ENCODE peak calls at places on chromosomes 12 and 14, in ten cellular contexts. One of them, this sample, is unnamed.

GRCh38 chr12:32549675-32550079 is 129.4 kb upstream of the DNM1L start:
- DNase-seq in AG09319: no peak
- DNase-seq in BE2C: no peak
- DNase-seq in HEK293T: no peak
- DNase-seq in activated naive CD4-positive, alpha-beta T cell treated with anti-CD3 and anti-CD28 coated beads, Interleukin-2, amount 50 U/mL, for 16 hours: no peak
- DNase-seq in suprapubic skin: no peak
- DNase-seq in PC-3: no peak
- DNase-seq in activated CD8-positive, alpha-beta memory T cell treated with anti-CD3 and anti-CD28 coated beads, Interleukin-2, amount 50 U/mL, for 4 hours: no peak
- DNase-seq in nucleus accumbens: peak
- DNase-seq in IMR-90: peak
- DNase-seq in this sample: no peak

GRCh38 chr14:30680036-30680435 is 57.9 kb downstream of the SCFD1 start:
- DNase-seq in AG09319: no peak
- DNase-seq in BE2C: no peak
- DNase-seq in HEK293T: no peak
- DNase-seq in activated naive CD4-positive, alpha-beta T cell treated with anti-CD3 and anti-CD28 coated beads, Interleukin-2, amount 50 U/mL, for 16 hours: no peak
- DNase-seq in suprapubic skin: no peak
- DNase-seq in PC-3: no peak
- DNase-seq in activated CD8-positive, alpha-beta memory T cell treated with anti-CD3 and anti-CD28 coated beads, Interleukin-2, amount 50 U/mL, for 4 hours: no peak
- DNase-seq in nucleus accumbens: no peak
- DNase-seq in IMR-90: no peak
- DNase-seq in this sample: no peak

GRCh38 chr12:70732287-70732686 is 95.1 kb upstream of the PTPRB start:
- DNase-seq in AG09319: no peak
- DNase-seq in BE2C: no peak
- DNase-seq in HEK293T: no peak
- DNase-seq in activated naive CD4-positive, alpha-beta T cell treated with anti-CD3 and anti-CD28 coated beads, Interleukin-2, amount 50 U/mL, for 16 hours: no peak
- DNase-seq in suprapubic skin: no peak
- DNase-seq in PC-3: no peak
- DNase-seq in activated CD8-positive, alpha-beta memory T cell treated with anti-CD3 and anti-CD28 coated beads, Interleukin-2, amount 50 U/mL, for 4 hours: no peak
- DNase-seq in nucleus accumbens: no peak
- DNase-seq in IMR-90: no peak
- DNase-seq in this sample: no peak

GRCh38 chr12:12979151-12979550 is 20.9 kb downstream of the HEBP1 start:
- DNase-seq in AG09319: no peak
- DNase-seq in BE2C: no peak
- DNase-seq in HEK293T: no peak
- DNase-seq in activated naive CD4-positive, alpha-beta T cell treated with anti-CD3 and anti-CD28 coated beads, Interleukin-2, amount 50 U/mL, for 16 hours: no peak
- DNase-seq in suprapubic skin: no peak
- DNase-seq in PC-3: no peak
- DNase-seq in activated CD8-positive, alpha-beta memory T cell treated with anti-CD3 and anti-CD28 coated beads, Interleukin-2, amount 50 U/mL, for 4 hours: no peak
- DNase-seq in nucleus accumbens: no peak
- DNase-seq in IMR-90: peak
- DNase-seq in this sample: no peak

GRCh38 chr12:130945793-130946492 is 7.8 kb upstream of the ADGRD1 start:
- DNase-seq in AG09319: peak
- DNase-seq in BE2C: no peak
- DNase-seq in HEK293T: no peak
- DNase-seq in activated naive CD4-positive, alpha-beta T cell treated with anti-CD3 and anti-CD28 coated beads, Interleukin-2, amount 50 U/mL, for 16 hours: no peak
- DNase-seq in suprapubic skin: no peak
- DNase-seq in PC-3: no peak
- DNase-seq in activated CD8-positive, alpha-beta memory T cell treated with anti-CD3 and anti-CD28 coated beads, Interleukin-2, amount 50 U/mL, for 4 hours: no peak
- DNase-seq in nucleus accumbens: no peak
- DNase-seq in IMR-90: no peak
- DNase-seq in this sample: no peak

GRCh38 chr12:51056242-51056641 is 8.1 kb downstream of the LETMD1 start:
- DNase-seq in AG09319: no peak
- DNase-seq in BE2C: no peak
- DNase-seq in HEK293T: no peak
- DNase-seq in activated naive CD4-positive, alpha-beta T cell treated with anti-CD3 and anti-CD28 coated beads, Interleukin-2, amount 50 U/mL, for 16 hours: no peak
- DNase-seq in suprapubic skin: no peak
- DNase-seq in PC-3: peak
- DNase-seq in activated CD8-positive, alpha-beta memory T cell treated with anti-CD3 and anti-CD28 coated beads, Interleukin-2, amount 50 U/mL, for 4 hours: no peak
- DNase-seq in nucleus accumbens: no peak
- DNase-seq in IMR-90: peak
- DNase-seq in this sample: peak

GRCh38 chr12:14283489-14284144 is 81.9 kb upstream of the ATF7IP start:
- DNase-seq in AG09319: no peak
- DNase-seq in BE2C: no peak
- DNase-seq in HEK293T: no peak
- DNase-seq in activated naive CD4-positive, alpha-beta T cell treated with anti-CD3 and anti-CD28 coated beads, Interleukin-2, amount 50 U/mL, for 16 hours: no peak
- DNase-seq in suprapubic skin: no peak
- DNase-seq in PC-3: no peak
- DNase-seq in activated CD8-positive, alpha-beta memory T cell treated with anti-CD3 and anti-CD28 coated beads, Interleukin-2, amount 50 U/mL, for 4 hours: no peak
- DNase-seq in nucleus accumbens: no peak
- DNase-seq in IMR-90: no peak
- DNase-seq in this sample: no peak

GRCh38 chr12:49232940-49233841 is 31.7 kb upstream of the TUBA1C start:
- DNase-seq in AG09319: no peak
- DNase-seq in BE2C: peak
- DNase-seq in HEK293T: peak
- DNase-seq in activated naive CD4-positive, alpha-beta T cell treated with anti-CD3 and anti-CD28 coated beads, Interleukin-2, amount 50 U/mL, for 16 hours: no peak
- DNase-seq in suprapubic skin: no peak
- DNase-seq in PC-3: no peak
- DNase-seq in activated CD8-positive, alpha-beta memory T cell treated with anti-CD3 and anti-CD28 coated beads, Interleukin-2, amount 50 U/mL, for 4 hours: no peak
- DNase-seq in nucleus accumbens: peak
- DNase-seq in IMR-90: peak
- DNase-seq in this sample: no peak

GRCh38 chr14:32010561-32011188 is 66.4 kb upstream of the ARHGAP5 start:
- DNase-seq in AG09319: no peak
- DNase-seq in BE2C: no peak
- DNase-seq in HEK293T: no peak
- DNase-seq in activated naive CD4-positive, alpha-beta T cell treated with anti-CD3 and anti-CD28 coated beads, Interleukin-2, amount 50 U/mL, for 16 hours: no peak
- DNase-seq in suprapubic skin: no peak
- DNase-seq in PC-3: peak
- DNase-seq in activated CD8-positive, alpha-beta memory T cell treated with anti-CD3 and anti-CD28 coated beads, Interleukin-2, amount 50 U/mL, for 4 hours: no peak
- DNase-seq in nucleus accumbens: no peak
- DNase-seq in IMR-90: peak
- DNase-seq in this sample: no peak

GRCh38 chr12:57086951-57087688 is 1.8 kb upstream of the NAB2 start:
- DNase-seq in AG09319: peak
- DNase-seq in BE2C: peak
- DNase-seq in HEK293T: no peak
- DNase-seq in activated naive CD4-positive, alpha-beta T cell treated with anti-CD3 and anti-CD28 coated beads, Interleukin-2, amount 50 U/mL, for 16 hours: peak
- DNase-seq in suprapubic skin: peak
- DNase-seq in PC-3: peak
- DNase-seq in activated CD8-positive, alpha-beta memory T cell treated with anti-CD3 and anti-CD28 coated beads, Interleukin-2, amount 50 U/mL, for 4 hours: peak
- DNase-seq in nucleus accumbens: peak
- DNase-seq in IMR-90: peak
- DNase-seq in this sample: peak

This sample was measured in GM04504.